ENCODE peak calls at places on chromosomes 4 and X, in eight cellular contexts. One of them, this sample, is unnamed.

GRCh38 chr4:144894525-144894924 is 203.5 kb downstream of the ANAPC10 start:
- DNase-seq in mucosa of descending colon: no peak
- DNase-seq in pancreas: no peak
- DNase-seq in choroid plexus epithelial cell: peak
- DNase-seq in tibial nerve: no peak
- DNase-seq in fibroblast of lung: peak
- DNase-seq in left lung: peak
- DNase-seq in SJSA1: no peak
- DNase-seq in this sample: no peak

GRCh38 chr4:86592553-86593249 is 1.4 kb upstream of the PTPN13 start:
- DNase-seq in mucosa of descending colon: no peak
- DNase-seq in pancreas: no peak
- DNase-seq in choroid plexus epithelial cell: peak
- DNase-seq in tibial nerve: no peak
- DNase-seq in fibroblast of lung: no peak
- DNase-seq in left lung: no peak
- DNase-seq in SJSA1: no peak
- DNase-seq in this sample: no peak

GRCh38 chrX:19866626-19867410 is 20.6 kb downstream of the SH3KBP1 start:
- DNase-seq in mucosa of descending colon: no peak
- DNase-seq in pancreas: no peak
- DNase-seq in choroid plexus epithelial cell: no peak
- DNase-seq in tibial nerve: no peak
- DNase-seq in fibroblast of lung: no peak
- DNase-seq in left lung: no peak
- DNase-seq in SJSA1: no peak
- DNase-seq in this sample: no peak

GRCh38 chr4:78971326-78971725 is 32.1 kb upstream of the PAQR3 start:
- DNase-seq in mucosa of descending colon: no peak
- DNase-seq in pancreas: no peak
- DNase-seq in choroid plexus epithelial cell: peak
- DNase-seq in tibial nerve: no peak
- DNase-seq in fibroblast of lung: no peak
- DNase-seq in left lung: no peak
- DNase-seq in SJSA1: no peak
- DNase-seq in this sample: no peak

GRCh38 chrX:15151267-15152196 is 118.4 kb downstream of the ASB9 start:
- DNase-seq in mucosa of descending colon: no peak
- DNase-seq in pancreas: no peak
- DNase-seq in choroid plexus epithelial cell: peak
- DNase-seq in tibial nerve: no peak
- DNase-seq in fibroblast of lung: no peak
- DNase-seq in left lung: no peak
- DNase-seq in SJSA1: no peak
- DNase-seq in this sample: peak

GRCh38 chrX:129540068-129540653 is at the start of gene OCRL:
- DNase-seq in mucosa of descending colon: peak
- DNase-seq in pancreas: peak
- DNase-seq in choroid plexus epithelial cell: peak
- DNase-seq in tibial nerve: peak
- DNase-seq in fibroblast of lung: peak
- DNase-seq in left lung: peak
- DNase-seq in SJSA1: peak
- DNase-seq in this sample: peak

GRCh38 chr4:5463361-5463760 is 245.0 kb downstream of the EVC2 start:
- DNase-seq in mucosa of descending colon: no peak
- DNase-seq in pancreas: no peak
- DNase-seq in choroid plexus epithelial cell: no peak
- DNase-seq in tibial nerve: no peak
- DNase-seq in fibroblast of lung: no peak
- DNase-seq in left lung: no peak
- DNase-seq in SJSA1: no peak
- DNase-seq in this sample: no peak

GRCh38 chr4:170868191-170868590 is 778.4 kb upstream of the AADAT start:
- DNase-seq in mucosa of descending colon: no peak
- DNase-seq in pancreas: no peak
- DNase-seq in choroid plexus epithelial cell: no peak
- DNase-seq in tibial nerve: no peak
- DNase-seq in fibroblast of lung: no peak
- DNase-seq in left lung: no peak
- DNase-seq in SJSA1: no peak
- DNase-seq in this sample: no peak

GRCh38 chrX:81174286-81174685 is 27.4 kb downstream of the HMGN5 start:
- DNase-seq in mucosa of descending colon: no peak
- DNase-seq in pancreas: no peak
- DNase-seq in choroid plexus epithelial cell: peak
- DNase-seq in tibial nerve: no peak
- DNase-seq in fibroblast of lung: peak
- DNase-seq in left lung: no peak
- DNase-seq in SJSA1: no peak
- DNase-seq in this sample: no peak

GRCh38 chr4:186722856-186723206 is 825 bp downstream of the FAT1 start:
- DNase-seq in mucosa of descending colon: no peak
- DNase-seq in pancreas: no peak
- DNase-seq in choroid plexus epithelial cell: peak
- DNase-seq in tibial nerve: no peak
- DNase-seq in fibroblast of lung: peak
- DNase-seq in left lung: no peak
- DNase-seq in SJSA1: no peak
- DNase-seq in this sample: no peak

GRCh38 chr4:4395849-4396627 is 9.1 kb downstream of the NSG1 start:
- DNase-seq in mucosa of descending colon: no peak
- DNase-seq in pancreas: peak
- DNase-seq in choroid plexus epithelial cell: peak
- DNase-seq in tibial nerve: no peak
- DNase-seq in fibroblast of lung: peak
- DNase-seq in left lung: no peak
- DNase-seq in SJSA1: no peak
- DNase-seq in this sample: no peak

GRCh38 chr4:25704516-25704915 is 48.9 kb downstream of the SLC34A2 start:
- DNase-seq in mucosa of descending colon: no peak
- DNase-seq in pancreas: no peak
- DNase-seq in choroid plexus epithelial cell: no peak
- DNase-seq in tibial nerve: no peak
- DNase-seq in fibroblast of lung: no peak
- DNase-seq in left lung: no peak
- DNase-seq in SJSA1: no peak
- DNase-seq in this sample: no peak

GRCh38 chr4:25184056-25184455 is 23.8 kb upstream of the SEPSECS start:
- DNase-seq in mucosa of descending colon: no peak
- DNase-seq in pancreas: no peak
- DNase-seq in choroid plexus epithelial cell: no peak
- DNase-seq in tibial nerve: no peak
- DNase-seq in fibroblast of lung: no peak
- DNase-seq in left lung: no peak
- DNase-seq in SJSA1: no peak
- DNase-seq in this sample: no peak

GRCh38 chrX:53435997-53436396 is 1.8 kb upstream of the HSD17B10 start:
- DNase-seq in mucosa of descending colon: no peak
- DNase-seq in pancreas: peak
- DNase-seq in choroid plexus epithelial cell: peak
- DNase-seq in tibial nerve: peak
- DNase-seq in fibroblast of lung: peak
- DNase-seq in left lung: peak
- DNase-seq in SJSA1: peak
- DNase-seq in this sample: peak

GRCh38 chr4:113553082-113553481 is 208.5 kb downstream of the CAMK2D start:
- DNase-seq in mucosa of descending colon: no peak
- DNase-seq in pancreas: no peak
- DNase-seq in choroid plexus epithelial cell: no peak
- DNase-seq in tibial nerve: no peak
- DNase-seq in fibroblast of lung: no peak
- DNase-seq in left lung: no peak
- DNase-seq in SJSA1: no peak
- DNase-seq in this sample: no peak

GRCh38 chrX:96924581-96924980 is 40.9 kb downstream of the RPA4 start:
- DNase-seq in mucosa of descending colon: no peak
- DNase-seq in pancreas: no peak
- DNase-seq in choroid plexus epithelial cell: no peak
- DNase-seq in tibial nerve: no peak
- DNase-seq in fibroblast of lung: no peak
- DNase-seq in left lung: no peak
- DNase-seq in SJSA1: no peak
- DNase-seq in this sample: no peak

GRCh38 chr4:8682725-8683124 is 90.2 kb downstream of the CPZ start:
- DNase-seq in mucosa of descending colon: no peak
- DNase-seq in pancreas: no peak
- DNase-seq in choroid plexus epithelial cell: no peak
- DNase-seq in tibial nerve: peak
- DNase-seq in fibroblast of lung: no peak
- DNase-seq in left lung: no peak
- DNase-seq in SJSA1: no peak
- DNase-seq in this sample: no peak

GRCh38 chrX:24372021-24372763 is 11.8 kb downstream of the SUPT20HL1 start:
- DNase-seq in mucosa of descending colon: no peak
- DNase-seq in pancreas: no peak
- DNase-seq in choroid plexus epithelial cell: no peak
- DNase-seq in tibial nerve: no peak
- DNase-seq in fibroblast of lung: no peak
- DNase-seq in left lung: no peak
- DNase-seq in SJSA1: no peak
- DNase-seq in this sample: no peak

GRCh38 chrX:129932792-129933321 is 26.9 kb downstream of the UTP14A start:
- DNase-seq in mucosa of descending colon: peak
- DNase-seq in pancreas: peak
- DNase-seq in choroid plexus epithelial cell: no peak
- DNase-seq in tibial nerve: no peak
- DNase-seq in fibroblast of lung: no peak
- DNase-seq in left lung: peak
- DNase-seq in SJSA1: peak
- DNase-seq in this sample: no peak

GRCh38 chr4:183397741-183398297 is 46.6 kb upstream of the CDKN2AIP start:
- DNase-seq in mucosa of descending colon: no peak
- DNase-seq in pancreas: no peak
- DNase-seq in choroid plexus epithelial cell: no peak
- DNase-seq in tibial nerve: no peak
- DNase-seq in fibroblast of lung: no peak
- DNase-seq in left lung: no peak
- DNase-seq in SJSA1: no peak
- DNase-seq in this sample: no peak

GRCh38 chr4:183398298-183399129 is 45.9 kb upstream of the CDKN2AIP start:
- DNase-seq in mucosa of descending colon: peak
- DNase-seq in pancreas: peak
- DNase-seq in choroid plexus epithelial cell: peak
- DNase-seq in tibial nerve: peak
- DNase-seq in fibroblast of lung: peak
- DNase-seq in left lung: peak
- DNase-seq in SJSA1: peak
- DNase-seq in this sample: peak

GRCh38 chr4:183400035-183400434 is 44.4 kb upstream of the CDKN2AIP start:
- DNase-seq in mucosa of descending colon: no peak
- DNase-seq in pancreas: no peak
- DNase-seq in choroid plexus epithelial cell: no peak
- DNase-seq in tibial nerve: no peak
- DNase-seq in fibroblast of lung: no peak
- DNase-seq in left lung: no peak
- DNase-seq in SJSA1: no peak
- DNase-seq in this sample: no peak

GRCh38 chr4:183399616-183400015 is 44.8 kb upstream of the CDKN2AIP start:
- DNase-seq in mucosa of descending colon: no peak
- DNase-seq in pancreas: no peak
- DNase-seq in choroid plexus epithelial cell: no peak
- DNase-seq in tibial nerve: no peak
- DNase-seq in fibroblast of lung: no peak
- DNase-seq in left lung: no peak
- DNase-seq in SJSA1: no peak
- DNase-seq in this sample: no peak

GRCh38 chr4:183399166-183399565 is 45.3 kb upstream of the CDKN2AIP start:
- DNase-seq in mucosa of descending colon: no peak
- DNase-seq in pancreas: no peak
- DNase-seq in choroid plexus epithelial cell: no peak
- DNase-seq in tibial nerve: no peak
- DNase-seq in fibroblast of lung: no peak
- DNase-seq in left lung: no peak
- DNase-seq in SJSA1: no peak
- DNase-seq in this sample: no peak
- H3K4me3 ChIP-seq in mucosa of descending colon: no peak
- H3K4me3 ChIP-seq in pancreas: no peak
- H3K4me3 ChIP-seq in choroid plexus epithelial cell: no peak
- H3K4me3 ChIP-seq in tibial nerve: peak
- H3K4me3 ChIP-seq in fibroblast of lung: no peak
- H3K4me3 ChIP-seq in left lung: peak
- H3K4me3 ChIP-seq in SJSA1: no peak
- H3K4me3 ChIP-seq in this sample: peak

DNA sequence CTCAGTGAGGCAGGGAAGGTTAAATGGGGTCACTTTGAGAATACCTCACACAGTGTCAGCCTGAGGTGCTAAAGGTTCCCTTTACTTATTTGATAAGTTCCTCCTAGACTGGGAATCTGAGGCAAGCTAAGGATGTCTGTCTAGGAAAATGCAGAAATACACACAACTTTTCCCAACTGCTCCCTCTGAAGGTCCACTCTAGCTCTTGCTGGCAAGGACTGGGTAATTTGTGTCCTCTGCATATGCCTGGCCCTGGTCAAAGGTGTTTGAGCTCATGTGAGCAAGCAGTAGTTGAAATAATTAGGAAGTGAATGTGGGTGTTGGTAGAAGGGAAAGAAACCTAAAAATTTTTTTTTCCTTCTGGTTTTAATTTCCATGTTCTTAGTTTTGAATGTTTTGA is 21.3 kb downstream of the TXLNG start:
- DNase-seq in mucosa of descending colon: no peak
- DNase-seq in pancreas: no peak
- DNase-seq in choroid plexus epithelial cell: no peak
- DNase-seq in tibial nerve: no peak
- DNase-seq in fibroblast of lung: peak
- DNase-seq in left lung: no peak
- DNase-seq in SJSA1: no peak
- DNase-seq in this sample: no peak
- H3K4me3 ChIP-seq in mucosa of descending colon: no peak
- H3K4me3 ChIP-seq in pancreas: no peak
- H3K4me3 ChIP-seq in choroid plexus epithelial cell: no peak
- H3K4me3 ChIP-seq in tibial nerve: no peak
- H3K4me3 ChIP-seq in fibroblast of lung: peak
- H3K4me3 ChIP-seq in left lung: no peak
- H3K4me3 ChIP-seq in SJSA1: no peak
- H3K4me3 ChIP-seq in this sample: no peak

GRCh38 chr4:103719320-103720204 is at the start of gene TACR3:
- DNase-seq in mucosa of descending colon: no peak
- DNase-seq in pancreas: peak
- DNase-seq in choroid plexus epithelial cell: no peak
- DNase-seq in tibial nerve: no peak
- DNase-seq in fibroblast of lung: no peak
- DNase-seq in left lung: no peak
- DNase-seq in SJSA1: no peak
- DNase-seq in this sample: no peak
- H3K4me3 ChIP-seq in mucosa of descending colon: no peak
- H3K4me3 ChIP-seq in pancreas: no peak
- H3K4me3 ChIP-seq in choroid plexus epithelial cell: no peak
- H3K4me3 ChIP-seq in tibial nerve: no peak
- H3K4me3 ChIP-seq in fibroblast of lung: no peak
- H3K4me3 ChIP-seq in left lung: no peak
- H3K4me3 ChIP-seq in SJSA1: no peak
- H3K4me3 ChIP-seq in this sample: no peak

DNA sequence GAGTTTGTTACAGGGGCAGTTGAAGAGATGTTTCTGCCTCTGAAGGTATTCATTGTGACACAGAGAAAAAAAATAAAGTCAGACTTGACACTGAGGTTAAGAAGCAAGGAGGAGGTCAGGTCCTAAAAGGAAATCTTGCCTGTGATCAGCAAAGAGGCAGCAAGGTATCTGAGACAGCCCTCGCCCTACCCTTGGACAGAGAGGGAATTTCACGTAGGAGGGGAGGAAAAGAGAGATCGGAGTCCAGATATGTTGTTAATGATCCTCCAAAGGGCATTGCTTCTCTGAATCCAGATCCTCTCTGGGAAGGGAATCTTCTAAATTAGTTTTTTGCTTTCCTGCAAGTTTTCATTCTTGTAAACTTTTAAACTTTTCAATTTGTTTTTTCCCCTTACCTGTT is 15.3 kb upstream of the PRR27 start:
- DNase-seq in mucosa of descending colon: no peak
- DNase-seq in pancreas: no peak
- DNase-seq in choroid plexus epithelial cell: no peak
- DNase-seq in tibial nerve: no peak
- DNase-seq in fibroblast of lung: no peak
- DNase-seq in left lung: no peak
- DNase-seq in SJSA1: no peak
- DNase-seq in this sample: no peak
- H3K4me3 ChIP-seq in mucosa of descending colon: no peak
- H3K4me3 ChIP-seq in pancreas: no peak
- H3K4me3 ChIP-seq in choroid plexus epithelial cell: no peak
- H3K4me3 ChIP-seq in tibial nerve: no peak
- H3K4me3 ChIP-seq in fibroblast of lung: no peak
- H3K4me3 ChIP-seq in left lung: no peak
- H3K4me3 ChIP-seq in SJSA1: no peak
- H3K4me3 ChIP-seq in this sample: no peak

This sample was measured in naive thymus-derived CD4-positive, alpha-beta T cell.